ENCODE peak calls at places on chromosome 5, in seven cellular contexts. P, T, S, I, M, Q and A are unnamed samples.

GRCh38 chr5:124546643-124547042 is 199.8 kb downstream of the ZNF608 start:
- DNase-seq in P (no peak), T (no peak), S (peak; percentile 55), I (peak; percentile 16), M (no peak), Q (peak; percentile 34), A (peak; percentile 52)

GRCh38 chr5:154940772-154941620 is at the start of gene MRPL22:
- DNase-seq in P (peak; percentile 78), T (peak; percentile 86), S (peak; percentile 94), I (peak; percentile 94), M (peak; percentile 97), Q (peak; percentile 94), A (peak; percentile 97)

GRCh38 chr5:38636626-38637025 is 80.2 kb upstream of the LIFR start:
- DNase-seq in P (no peak), T (no peak), S (no peak), I (no peak), M (no peak), Q (no peak), A (no peak)

GRCh38 chr5:35859101-35859661 is 2.5 kb downstream of the IL7R start:
- DNase-seq in P (no peak), T (no peak), S (peak; percentile 39), I (peak; percentile 51), M (no peak), Q (peak; percentile 44), A (peak; percentile 5)

GRCh38 chr5:26761040-26761439 is 277.3 kb downstream of the CDH9 start:
- DNase-seq in P (no peak), T (no peak), S (no peak), I (no peak), M (no peak), Q (no peak), A (no peak)

GRCh38 chr5:97591781-97592180 is 408.7 kb upstream of the RIOK2 start:
- DNase-seq in P (no peak), T (no peak), S (no peak), I (no peak), M (no peak), Q (no peak), A (no peak)

GRCh38 chr5:159310492-159310891 is 19.8 kb downstream of the IL12B start:
- DNase-seq in P (no peak), T (no peak), S (peak; percentile 72), I (no peak), M (peak; percentile 61), Q (peak; percentile 29), A (peak; percentile 58)

GRCh38 chr5:99331061-99331460 is 402.3 kb upstream of the CHD1 start:
- DNase-seq in P (no peak), T (no peak), S (no peak), I (no peak), M (no peak), Q (no peak), A (no peak)

GRCh38 chr5:126675338-126675737 is 74.6 kb downstream of the PHAX start:
- DNase-seq in P (no peak), T (no peak), S (no peak), I (no peak), M (no peak), Q (no peak), A (no peak)

GRCh38 chr5:89213584-89213983 is 330.6 kb upstream of the MEF2C start:
- DNase-seq in P (peak; percentile 81), T (no peak), S (no peak), I (no peak), M (no peak), Q (peak; percentile 93), A (peak; percentile 85)

GRCh38 chr5:75050415-75050814 is 1.9 kb downstream of the GCNT4 start:
- DNase-seq in P (no peak), T (no peak), S (peak; percentile 71), I (no peak), M (no peak), Q (no peak), A (peak; percentile 52)

GRCh38 chr5:169288066-169288753 is 12.7 kb downstream of the SLIT3 start:
- DNase-seq in P (no peak), T (no peak), S (no peak), I (no peak), M (no peak), Q (no peak), A (no peak)
- H3K4me3 ChIP-seq in P (no peak overlapping the region), T (no peak overlapping the region), S (no peak overlapping the region), I (no peak overlapping the region), M (no peak overlapping the region), Q (no peak overlapping the region), A (no peak overlapping the region)

GRCh38 chr5:147782053-147783028 is at the start of gene JAKMIP2:
- DNase-seq in P (peak; percentile 90), T (peak; percentile 22), S (peak; percentile 99), I (peak; percentile 97), M (peak; percentile 75), Q (peak; percentile 94), A (peak; percentile 94)
- H3K4me3 ChIP-seq in P (peak within 1 kb of the TSS; percentile 67), T (no peak within 1 kb of the TSS), S (peak within 1 kb of the TSS; percentile 62), I (peak within 1 kb of the TSS; percentile 79), M (peak within 1 kb of the TSS; percentile 7), Q (peak within 1 kb of the TSS; percentile 52), A (peak within 1 kb of the TSS; percentile 52)

DNA sequence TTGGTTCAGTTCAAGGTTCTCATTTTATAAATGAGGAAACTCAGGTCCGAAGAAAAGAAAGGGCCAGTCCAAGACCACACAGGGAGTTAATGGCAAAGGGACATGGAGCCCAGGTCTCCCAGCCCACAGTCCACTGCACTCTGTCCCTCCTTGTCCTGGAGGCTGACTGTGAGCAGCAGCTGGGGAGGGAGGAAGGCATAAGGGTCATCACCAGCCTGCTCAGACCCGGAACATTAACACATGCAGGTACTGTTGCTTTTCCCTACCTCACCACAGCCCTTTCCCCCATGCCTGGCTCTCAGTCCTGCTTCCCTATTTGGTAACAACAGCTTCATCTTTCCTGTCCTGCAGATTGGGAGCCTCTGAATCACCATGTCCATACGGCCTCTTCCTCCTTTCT is 4.0 kb downstream of the GPX3 start:
- DNase-seq in P (no peak), T (no peak), S (no peak), I (no peak), M (no peak), Q (no peak), A (no peak)
- H3K4me3 ChIP-seq in P (no peak overlapping the region), T (peak overlapping the region; percentile 73), S (no peak overlapping the region), I (no peak overlapping the region), M (no peak overlapping the region), Q (no peak overlapping the region), A (no peak overlapping the region)

GRCh38 chr5:59036274-59036961 is 453.5 kb downstream of the RAB3C start:
- DNase-seq in P (peak; percentile 98), T (no peak), S (no peak), I (no peak), M (peak; percentile 61), Q (peak; percentile 95), A (peak; percentile 99)
- H3K4me3 ChIP-seq in P (peak overlapping the region; percentile 91), T (no peak overlapping the region), S (no peak overlapping the region), I (no peak overlapping the region), M (no peak overlapping the region), Q (no peak overlapping the region), A (peak overlapping the region; percentile 80)

DNA sequence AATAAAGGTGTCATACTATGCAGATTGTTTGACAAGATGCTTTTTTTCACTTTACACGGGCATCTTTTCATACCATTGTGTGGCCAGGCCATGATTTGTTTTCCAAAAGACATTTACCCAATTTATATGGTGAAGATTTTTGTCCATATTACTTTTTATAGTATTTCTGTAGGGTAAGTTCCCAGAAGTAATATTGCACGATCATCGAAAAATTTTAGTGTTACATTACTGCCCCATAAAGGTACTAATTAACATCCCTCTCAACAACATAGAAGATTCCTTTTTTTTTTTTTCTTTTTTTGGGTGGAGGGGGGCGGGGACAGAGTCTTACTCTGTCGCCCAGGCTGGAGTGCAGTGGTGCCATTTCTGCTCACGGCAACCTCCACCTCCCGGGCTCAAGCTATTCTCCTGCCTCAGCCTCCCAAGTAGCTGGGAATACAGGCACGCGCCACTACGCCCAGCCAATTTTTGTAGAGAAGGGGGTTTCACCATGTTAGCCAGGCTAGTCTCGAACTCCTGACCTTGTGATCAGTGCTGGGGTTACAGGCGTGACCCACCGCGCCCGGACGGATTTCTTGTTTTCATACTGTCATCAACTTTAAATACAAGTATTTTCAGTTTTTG is 1.2 kb upstream of the ROPN1L start:
- DNase-seq in P (no peak), T (no peak), S (no peak), I (no peak), M (no peak), Q (no peak), A (no peak)
- H3K4me3 ChIP-seq in P (no peak overlapping the region), T (no peak overlapping the region), S (peak overlapping the region; percentile 62), I (no peak overlapping the region), M (no peak overlapping the region), Q (no peak overlapping the region), A (no peak overlapping the region)